ENCODE peak calls at places on chromosomes 2 and 18, in eight cellular contexts. One of them, this sample, is unnamed. For H3K9me3 and H3K27me3, the result is how much of the 10 kb centered on the place peaks cover.

GRCh38 chr2:214995409-214995808 is 143.0 kb downstream of the ABCA12 start:
- DNase-seq in CD8-positive, alpha-beta memory T cell: no peak
- DNase-seq in spleen: no peak
- DNase-seq in tibial nerve: no peak
- DNase-seq in ovary: no peak
- DNase-seq in uterus: no peak
- DNase-seq in NT2/D1: no peak
- DNase-seq in tibial artery: no peak
- DNase-seq in this sample: no peak

GRCh38 chr2:235106874-235107639 is 155.2 kb downstream of the SH3BP4 start:
- DNase-seq in CD8-positive, alpha-beta memory T cell: no peak
- DNase-seq in spleen: no peak
- DNase-seq in tibial nerve: peak
- DNase-seq in ovary: peak
- DNase-seq in uterus: peak
- DNase-seq in NT2/D1: peak
- DNase-seq in tibial artery: peak
- DNase-seq in this sample: peak

GRCh38 chr18:11990541-11990940 is 9.2 kb downstream of the IMPA2 start:
- DNase-seq in CD8-positive, alpha-beta memory T cell: no peak
- DNase-seq in spleen: peak
- DNase-seq in tibial nerve: no peak
- DNase-seq in ovary: no peak
- DNase-seq in uterus: no peak
- DNase-seq in NT2/D1: no peak
- DNase-seq in tibial artery: no peak
- DNase-seq in this sample: no peak

GRCh38 chr2:240403358-240404104 is 31.9 kb upstream of the GPC1 start:
- DNase-seq in CD8-positive, alpha-beta memory T cell: no peak
- DNase-seq in spleen: no peak
- DNase-seq in tibial nerve: peak
- DNase-seq in ovary: peak
- DNase-seq in uterus: peak
- DNase-seq in NT2/D1: no peak
- DNase-seq in tibial artery: peak
- DNase-seq in this sample: no peak

GRCh38 chr2:235234711-235235110 is 259.1 kb upstream of the AGAP1 start:
- DNase-seq in CD8-positive, alpha-beta memory T cell: no peak
- DNase-seq in spleen: no peak
- DNase-seq in tibial nerve: no peak
- DNase-seq in ovary: no peak
- DNase-seq in uterus: no peak
- DNase-seq in NT2/D1: no peak
- DNase-seq in tibial artery: no peak
- DNase-seq in this sample: no peak

GRCh38 chr2:28074127-28074526 is 183.6 kb downstream of the BABAM2 start:
- DNase-seq in CD8-positive, alpha-beta memory T cell: no peak
- DNase-seq in spleen: no peak
- DNase-seq in tibial nerve: no peak
- DNase-seq in ovary: no peak
- DNase-seq in uterus: no peak
- DNase-seq in NT2/D1: no peak
- DNase-seq in tibial artery: no peak
- DNase-seq in this sample: no peak

GRCh38 chr18:63177822-63178525 is 141.6 kb downstream of the BCL2 start:
- DNase-seq in CD8-positive, alpha-beta memory T cell: no peak
- DNase-seq in spleen: peak
- DNase-seq in tibial nerve: peak
- DNase-seq in ovary: peak
- DNase-seq in uterus: peak
- DNase-seq in NT2/D1: no peak
- DNase-seq in tibial artery: no peak
- DNase-seq in this sample: peak

GRCh38 chr2:127596311-127597045 is 49.5 kb upstream of the GPR17 start:
- DNase-seq in CD8-positive, alpha-beta memory T cell: no peak
- DNase-seq in spleen: peak
- DNase-seq in tibial nerve: no peak
- DNase-seq in ovary: no peak
- DNase-seq in uterus: no peak
- DNase-seq in NT2/D1: no peak
- DNase-seq in tibial artery: no peak
- DNase-seq in this sample: no peak

GRCh38 chr18:49527631-49528327 is 34.1 kb upstream of the LIPG start:
- DNase-seq in CD8-positive, alpha-beta memory T cell: no peak
- DNase-seq in spleen: no peak
- DNase-seq in tibial nerve: no peak
- DNase-seq in ovary: no peak
- DNase-seq in uterus: no peak
- DNase-seq in NT2/D1: no peak
- DNase-seq in tibial artery: no peak
- DNase-seq in this sample: no peak

DNA sequence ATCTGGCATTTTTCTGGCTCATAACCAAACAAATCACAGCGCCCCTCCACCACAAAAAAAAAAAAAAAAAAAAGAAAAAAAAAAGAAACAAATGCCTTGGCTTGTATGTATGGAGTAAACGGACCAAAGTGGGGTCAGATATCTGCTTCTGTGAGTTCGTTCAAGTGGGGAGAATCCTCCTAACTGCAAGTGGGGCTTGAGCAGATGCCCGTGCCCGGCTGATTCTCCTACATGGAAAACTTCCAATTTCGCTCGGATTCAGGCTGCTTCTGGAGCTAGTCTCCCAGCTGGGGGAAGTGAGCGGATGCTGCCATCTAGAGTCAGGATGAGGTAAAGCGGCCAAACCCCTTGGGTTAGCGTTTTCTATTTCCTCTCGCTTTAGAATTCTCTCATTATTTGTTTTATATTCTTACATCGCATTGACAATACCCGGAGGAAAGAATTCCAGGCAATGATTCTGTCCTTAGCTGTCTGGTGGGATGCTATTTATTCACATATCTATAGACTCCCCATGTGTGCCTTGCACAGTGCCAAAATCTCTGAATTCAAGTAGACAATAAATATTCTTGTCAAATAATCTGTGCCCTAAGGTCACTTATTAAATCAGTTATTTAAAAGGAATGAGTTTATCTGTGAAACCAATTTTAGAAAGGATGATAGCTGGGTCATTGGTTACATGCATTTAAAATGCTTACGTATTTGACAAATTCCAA is 95.4 kb downstream of the CD8B2 start:
- DNase-seq in CD8-positive, alpha-beta memory T cell: peak
- DNase-seq in spleen: peak
- DNase-seq in tibial nerve: peak
- DNase-seq in ovary: peak
- DNase-seq in uterus: peak
- DNase-seq in NT2/D1: peak
- DNase-seq in tibial artery: peak
- DNase-seq in this sample: peak
- H3K4me3 ChIP-seq in CD8-positive, alpha-beta memory T cell: peak
- H3K4me3 ChIP-seq in spleen: peak
- H3K4me3 ChIP-seq in tibial nerve: peak
- H3K4me3 ChIP-seq in ovary: peak
- H3K4me3 ChIP-seq in uterus: peak
- H3K4me3 ChIP-seq in NT2/D1: peak
- H3K4me3 ChIP-seq in tibial artery: peak
- H3K4me3 ChIP-seq in this sample: peak

GRCh38 chr18:75351409-75351808 is 76.1 kb downstream of the SMIM21 start:
- DNase-seq in CD8-positive, alpha-beta memory T cell: no peak
- DNase-seq in spleen: no peak
- DNase-seq in tibial nerve: no peak
- DNase-seq in ovary: no peak
- DNase-seq in uterus: no peak
- DNase-seq in NT2/D1: no peak
- DNase-seq in tibial artery: no peak
- DNase-seq in this sample: no peak
- H3K9me3 ChIP-seq in CD8-positive, alpha-beta memory T cell: under half
- H3K9me3 ChIP-seq in spleen: under half
- H3K9me3 ChIP-seq in tibial nerve: under half
- H3K9me3 ChIP-seq in ovary: under half
- H3K9me3 ChIP-seq in uterus: under half
- H3K9me3 ChIP-seq in NT2/D1: under half
- H3K9me3 ChIP-seq in tibial artery: under half
- H3K9me3 ChIP-seq in this sample: under half

GRCh38 chr2:110121592-110121991 is 6.0 kb upstream of the MALL start:
- DNase-seq in CD8-positive, alpha-beta memory T cell: no peak
- DNase-seq in spleen: no peak
- DNase-seq in tibial nerve: no peak
- DNase-seq in ovary: no peak
- DNase-seq in uterus: no peak
- DNase-seq in NT2/D1: no peak
- DNase-seq in tibial artery: no peak
- DNase-seq in this sample: no peak
- H3K27me3 ChIP-seq in CD8-positive, alpha-beta memory T cell: under half
- H3K27me3 ChIP-seq in spleen: under half
- H3K27me3 ChIP-seq in tibial nerve: under half
- H3K27me3 ChIP-seq in ovary: under half
- H3K27me3 ChIP-seq in uterus: under half
- H3K27me3 ChIP-seq in NT2/D1: under half
- H3K27me3 ChIP-seq in tibial artery: under half
- H3K27me3 ChIP-seq in this sample: under half

DNA sequence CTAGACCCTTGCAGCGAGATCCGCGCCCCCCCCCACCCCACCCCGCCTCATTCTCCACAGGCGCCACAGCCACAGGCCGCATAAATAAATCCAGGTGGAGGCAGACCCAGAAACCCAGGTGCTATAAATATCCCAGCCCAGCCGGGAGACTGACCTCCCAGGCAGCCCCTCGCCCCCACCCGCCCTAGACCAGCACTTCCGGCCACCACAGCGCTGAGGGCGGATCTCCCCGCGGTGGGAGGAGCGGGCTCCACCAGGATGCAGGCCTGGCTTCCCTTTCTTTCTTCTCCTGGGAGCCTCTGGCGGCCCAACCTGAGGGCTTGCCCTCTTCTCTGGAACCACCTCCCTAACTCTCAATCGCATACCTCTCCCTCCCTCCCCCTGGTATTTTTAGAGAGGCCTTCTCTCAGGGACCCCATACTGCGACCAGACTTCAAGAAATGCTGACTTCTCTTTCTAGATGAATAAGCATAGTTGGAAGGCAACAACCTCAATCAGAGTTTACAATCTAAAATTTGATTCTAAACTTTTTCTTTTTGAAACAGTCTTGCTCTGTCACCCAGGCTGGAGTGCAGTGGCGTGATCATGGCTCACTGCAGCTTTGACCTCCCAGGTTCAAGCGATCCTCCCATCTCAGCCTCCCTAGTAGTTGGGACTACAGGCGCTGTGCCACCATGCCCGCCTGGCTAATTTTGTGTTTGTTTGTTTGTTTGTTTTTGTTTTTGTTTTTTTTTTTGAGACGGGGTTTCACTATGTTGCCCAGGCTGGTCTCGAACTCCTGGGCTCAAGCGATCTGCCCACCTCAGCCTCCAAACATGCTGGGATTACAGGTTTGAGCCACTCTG is 55.0 kb downstream of the PKDCC start:
- DNase-seq in CD8-positive, alpha-beta memory T cell: no peak
- DNase-seq in spleen: peak
- DNase-seq in tibial nerve: no peak
- DNase-seq in ovary: peak
- DNase-seq in uterus: peak
- DNase-seq in NT2/D1: peak
- DNase-seq in tibial artery: peak
- DNase-seq in this sample: peak
- H3K4me3 ChIP-seq in CD8-positive, alpha-beta memory T cell: no peak
- H3K4me3 ChIP-seq in spleen: no peak
- H3K4me3 ChIP-seq in tibial nerve: peak
- H3K4me3 ChIP-seq in ovary: peak
- H3K4me3 ChIP-seq in uterus: peak
- H3K4me3 ChIP-seq in NT2/D1: no peak
- H3K4me3 ChIP-seq in tibial artery: peak
- H3K4me3 ChIP-seq in this sample: peak

DNA sequence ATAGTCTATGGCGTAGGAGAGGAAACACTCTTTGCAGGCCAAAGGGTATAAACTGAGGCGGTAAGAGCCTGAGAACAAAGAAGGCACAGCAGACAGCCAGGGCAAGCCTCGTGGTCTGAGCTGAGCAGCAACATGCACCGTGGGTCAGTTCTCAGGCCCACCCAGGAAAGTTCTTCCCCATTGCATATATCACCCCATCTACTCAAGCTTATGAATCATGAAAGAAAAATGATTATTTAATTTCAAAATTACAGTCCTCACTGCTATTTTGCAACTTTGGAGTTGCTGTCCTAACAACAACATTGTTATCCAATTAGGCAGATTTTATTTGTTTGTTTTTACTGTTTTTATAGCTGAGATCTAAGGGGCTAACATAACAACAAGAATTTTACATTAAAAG is 54.7 kb upstream of the RIOK3 start:
- DNase-seq in CD8-positive, alpha-beta memory T cell: no peak
- DNase-seq in spleen: no peak
- DNase-seq in tibial nerve: no peak
- DNase-seq in ovary: no peak
- DNase-seq in uterus: no peak
- DNase-seq in NT2/D1: no peak
- DNase-seq in tibial artery: no peak
- DNase-seq in this sample: no peak
- H3K9me3 ChIP-seq in CD8-positive, alpha-beta memory T cell: under half
- H3K9me3 ChIP-seq in spleen: under half
- H3K9me3 ChIP-seq in tibial nerve: under half
- H3K9me3 ChIP-seq in ovary: under half
- H3K9me3 ChIP-seq in uterus: under half
- H3K9me3 ChIP-seq in NT2/D1: under half
- H3K9me3 ChIP-seq in tibial artery: under half
- H3K9me3 ChIP-seq in this sample: under half